ENCODE peak calls at places on chromosomes 13 and 19, in eight cellular contexts. V is endodermal cell, B is PC-3, K is heart left ventricle, S is OCI-LY7, D is kidney, Y is upper lobe of left lung, M is tibial artery. Q is an unnamed sample.
A peak's percentile ranks its signal among the peaks of the same experiment; 100 is the strongest.

GRCh38 chr13:35787937-35788336 is 311.4 kb upstream of the MAB21L1 start:
- DNase-seq in Y (no peak), B (no peak), S (no peak), V (no peak), M (no peak), D (no peak), K (no peak), Q (no peak)

GRCh38 chr13:101346942-101347728 is 69.2 kb downstream of the NALCN start:
- DNase-seq in Y (no peak), B (no peak), S (no peak), V (no peak), K (no peak), D (no peak), M (no peak), Q (no peak)

GRCh38 chr19:4386038-4386782 is 14.1 kb downstream of the SH3GL1 start:
- DNase-seq in D (no peak), B (no peak), Y (no peak), S (no peak), V (no peak), M (no peak), K (no peak), Q (no peak)

GRCh38 chr19:49588370-49589122 is 2.4 kb upstream of the PRR12 start:
- DNase-seq in V (no peak), S (no peak), Y (peak; percentile 46), M (no peak), B (no peak), K (no peak), D (no peak), Q (no peak)

GRCh38 chr13:74134777-74135305 is 637 bp upstream of the KLF12 start:
- DNase-seq in S (peak; percentile 60), Y (peak; percentile 92), B (peak; percentile 51), V (no peak), M (peak; percentile 84), K (peak; percentile 74), D (peak; percentile 92), Q (no peak)

GRCh38 chr13:99796175-99796819 is 175.3 kb downstream of the ZIC5 start:
- DNase-seq in V (peak; percentile 92), B (peak; percentile 56), Y (no peak), K (no peak), D (no peak), S (peak; percentile 14), M (no peak), Q (no peak)

GRCh38 chr19:55398200-55398947 is 9.2 kb downstream of the UBE2S start:
- DNase-seq in S (no peak), M (no peak), V (peak; percentile 39), K (no peak), Y (no peak), D (no peak), B (no peak), Q (no peak)

GRCh38 chr13:30690282-30691188 is 44.8 kb upstream of the ALOX5AP start:
- DNase-seq in Y (peak; percentile 60), V (no peak), M (peak; percentile 81), K (peak; percentile 82), B (peak; percentile 23), S (peak; percentile 73), D (peak; percentile 83), Q (peak; percentile 83)

GRCh38 chr13:40408602-40409001 is 257.8 kb downstream of the FOXO1 start:
- DNase-seq in K (no peak), D (no peak), Y (no peak), B (peak; percentile 87), S (no peak), V (no peak), M (no peak), Q (peak; percentile 53)

GRCh38 chr19:10419646-10420443 is 493 bp upstream of the PDE4A start:
- DNase-seq in M (no peak), Y (peak; percentile 82), D (peak; percentile 77), K (no peak), B (peak; percentile 42), S (peak; percentile 97), V (peak; percentile 98), Q (no peak)
- H3K4me3 ChIP-seq in M (no peak overlapping the region), Y (peak overlapping the region; percentile 30), D (no peak overlapping the region), K (peak overlapping the region; percentile 14), B (peak overlapping the region; percentile 62), S (peak overlapping the region; percentile 76), V (peak overlapping the region; percentile 74), Q (peak overlapping the region; percentile 17)

GRCh38 chr13:95437561-95437960 is 115.0 kb upstream of the CLDN10 start:
- DNase-seq in Y (no peak), V (no peak), B (no peak), M (no peak), S (no peak), D (no peak), K (no peak), Q (no peak)

GRCh38 chr13:95426631-95427030 is 125.4 kb upstream of the ABCC4 start:
- DNase-seq in M (no peak), V (no peak), Y (no peak), K (no peak), S (no peak), B (no peak), D (no peak), Q (no peak)

GRCh38 chr13:95432141-95432540 is 120.4 kb upstream of the CLDN10 start:
- DNase-seq in M (no peak), K (no peak), D (no peak), V (no peak), S (no peak), Y (no peak), B (no peak), Q (no peak)
- TF ChIP-seq CTCF in M (no peak), K (no peak), D (no peak), V (no peak), S (no peak), Y (no peak), B (no peak), Q (no peak)

GRCh38 chr19:54364775-54365257 is at the start of gene LAIR1:
- DNase-seq in M (peak; percentile 71), D (peak; percentile 83), Y (no peak), K (peak; percentile 65), B (no peak), S (peak; percentile 59), V (no peak), Q (no peak)
- H3K4me3 ChIP-seq in M (peak within 1 kb of the TSS; percentile 28), D (no peak within 1 kb of the TSS), Y (peak within 1 kb of the TSS; percentile 45), K (peak within 1 kb of the TSS; percentile 20), B (no peak within 1 kb of the TSS), S (peak within 1 kb of the TSS; percentile 24), V (no peak within 1 kb of the TSS), Q (no peak within 1 kb of the TSS)

GRCh38 chr19:35474104-35474503 is 16.2 kb downstream of the KRTDAP start:
- DNase-seq in B (no peak), Y (no peak), D (no peak), S (no peak), K (no peak), V (no peak), M (no peak), Q (no peak)

GRCh38 chr19:35479278-35479677 is 11.0 kb downstream of the KRTDAP start:
- DNase-seq in V (no peak), D (no peak), M (no peak), B (peak; percentile 35), K (no peak), Y (no peak), S (no peak), Q (no peak)

GRCh38 chr19:35471946-35472345 is 18.3 kb downstream of the KRTDAP start:
- DNase-seq in V (peak; percentile 62), S (no peak), B (no peak), K (no peak), M (no peak), Y (no peak), D (no peak), Q (no peak)

GRCh38 chr19:35478794-35479193 is 11.5 kb downstream of the KRTDAP start:
- DNase-seq in K (no peak), M (no peak), D (no peak), V (no peak), S (no peak), B (no peak), Y (no peak), Q (no peak)

GRCh38 chr19:35476149-35476548 is 14.1 kb downstream of the KRTDAP start:
- DNase-seq in V (peak; percentile 83), K (no peak), D (no peak), S (peak; percentile 30), B (no peak), Y (no peak), M (no peak), Q (no peak)
- TF ChIP-seq CTCF in V (peak; percentile 79), K (no peak), D (no peak), S (peak; percentile 72), B (peak; percentile 35), Y (no peak), M (no peak), Q (no peak)

GRCh38 chr19:8657869-8658268 is 27.4 kb downstream of the NFILZ start:
- DNase-seq in M (no peak), V (no peak), B (no peak), K (no peak), Y (no peak), D (no peak), S (no peak), Q (no peak)

GRCh38 chr19:8659905-8660304 is 29.5 kb downstream of the NFILZ start:
- DNase-seq in K (no peak), B (no peak), M (no peak), V (no peak), S (no peak), Y (peak; percentile 45), D (no peak), Q (no peak)

GRCh38 chr19:8655340-8655709 is 24.9 kb downstream of the NFILZ start:
- DNase-seq in B (no peak), S (peak; percentile 43), D (no peak), V (no peak), Y (peak; percentile 50), M (no peak), K (no peak), Q (no peak)

GRCh38 chr19:8654591-8655339 is 24.3 kb downstream of the NFILZ start:
- DNase-seq in B (peak; percentile 65), M (no peak), Y (peak; percentile 87), S (peak; percentile 71), D (peak; percentile 84), V (peak; percentile 90), K (peak; percentile 57), Q (no peak)
- H3K4me3 ChIP-seq in B (peak overlapping the region; percentile 37), M (no peak overlapping the region), Y (peak overlapping the region; percentile 35), S (no peak overlapping the region), D (no peak overlapping the region), V (no peak overlapping the region), K (no peak overlapping the region), Q (peak overlapping the region; percentile 11)

GRCh38 chr19:16141043-16141442 is 2.4 kb upstream of the HSH2D start:
- DNase-seq in M (no peak), B (no peak), S (peak; percentile 82), Y (no peak), K (no peak), D (no peak), V (no peak), Q (no peak)
- TF ChIP-seq CTCF in M (no peak), B (no peak), S (peak; percentile 53), Y (no peak), K (no peak), D (no peak), V (no peak), Q (no peak)

GRCh38 chr19:47186337-47187022 is 44.5 kb downstream of the BBC3 start:
- DNase-seq in D (no peak), K (no peak), V (no peak), M (no peak), Y (no peak), S (no peak), B (no peak), Q (no peak)
- H3K4me3 ChIP-seq in D (no peak overlapping the region), K (no peak overlapping the region), V (no peak overlapping the region), M (no peak overlapping the region), Y (no peak overlapping the region), S (no peak overlapping the region), B (no peak overlapping the region), Q (no peak overlapping the region)

GRCh38 chr19:46076031-46076880 is 35.5 kb upstream of the IGFL4 start:
- DNase-seq in M (no peak), V (no peak), S (no peak), K (no peak), D (no peak), Y (no peak), B (peak; percentile 6), Q (no peak)
- TF ChIP-seq CTCF in M (no peak), V (peak; percentile 63), S (peak; percentile 29), K (no peak), D (no peak), Y (no peak), B (peak; percentile 17), Q (no peak)

Q was measured in BJ.